ENCODE peak calls at places on chromosomes 11 and 22, in five cellular contexts. One of them, this sample, is unnamed.

GRCh38 chr22:37148742-37149665 is 712 bp downstream of the IL2RB start:
- DNase-seq in kidney epithelial cell: no peak
- DNase-seq in heart left ventricle: no peak
- DNase-seq in HFF-Myc: no peak
- DNase-seq in mucosa of descending colon: no peak
- DNase-seq in this sample: no peak

GRCh38 chr11:2077061-2077802 is 62.0 kb downstream of the IGF2 start:
- DNase-seq in kidney epithelial cell: peak; percentile 53
- DNase-seq in heart left ventricle: no peak
- DNase-seq in HFF-Myc: no peak
- DNase-seq in mucosa of descending colon: no peak
- DNase-seq in this sample: no peak

GRCh38 chr22:23533328-23533762 is 46.7 kb downstream of the IGLL1 start:
- DNase-seq in kidney epithelial cell: no peak
- DNase-seq in heart left ventricle: no peak
- DNase-seq in HFF-Myc: no peak
- DNase-seq in mucosa of descending colon: no peak
- DNase-seq in this sample: no peak

GRCh38 chr22:25410849-25411248 is 153.6 kb upstream of the GRK3 start:
- DNase-seq in kidney epithelial cell: no peak
- DNase-seq in heart left ventricle: no peak
- DNase-seq in HFF-Myc: no peak
- DNase-seq in mucosa of descending colon: no peak
- DNase-seq in this sample: no peak

GRCh38 chr11:65429069-65429681 is 6.6 kb downstream of the NEAT1 start:
- DNase-seq in kidney epithelial cell: no peak
- DNase-seq in heart left ventricle: no peak
- DNase-seq in HFF-Myc: no peak
- DNase-seq in mucosa of descending colon: peak; percentile 50
- DNase-seq in this sample: no peak

GRCh38 chr11:75465701-75466531 is 32.9 kb upstream of the KLHL35 start:
- DNase-seq in kidney epithelial cell: no peak
- DNase-seq in heart left ventricle: no peak
- DNase-seq in HFF-Myc: no peak
- DNase-seq in mucosa of descending colon: no peak
- DNase-seq in this sample: peak; percentile 49

GRCh38 chr22:32950366-32950765 is 107.8 kb downstream of the SYN3 start:
- DNase-seq in kidney epithelial cell: no peak
- DNase-seq in heart left ventricle: no peak
- DNase-seq in HFF-Myc: no peak
- DNase-seq in mucosa of descending colon: no peak
- DNase-seq in this sample: no peak

GRCh38 chr22:17792289-17792688 is 18.0 kb upstream of the BID start:
- DNase-seq in kidney epithelial cell: no peak
- DNase-seq in heart left ventricle: no peak
- DNase-seq in HFF-Myc: no peak
- DNase-seq in mucosa of descending colon: no peak
- DNase-seq in this sample: no peak

GRCh38 chr22:48896766-48897637 is 930.7 kb downstream of the BRD1 start:
- DNase-seq in kidney epithelial cell: no peak
- DNase-seq in heart left ventricle: no peak
- DNase-seq in HFF-Myc: no peak
- DNase-seq in mucosa of descending colon: no peak
- DNase-seq in this sample: no peak

GRCh38 chr11:87463486-87464102 is 425.9 kb downstream of the TMEM135 start:
- DNase-seq in kidney epithelial cell: no peak
- DNase-seq in heart left ventricle: no peak
- DNase-seq in HFF-Myc: no peak
- DNase-seq in mucosa of descending colon: peak; percentile 6
- DNase-seq in this sample: no peak
- TF ChIP-seq CTCF in kidney epithelial cell: peak; percentile 46
- TF ChIP-seq CTCF in heart left ventricle: no peak
- TF ChIP-seq CTCF in HFF-Myc: peak; percentile 30
- TF ChIP-seq CTCF in mucosa of descending colon: no peak
- TF ChIP-seq CTCF in this sample: peak; percentile 59

GRCh38 chr11:8601376-8602133 is 7.5 kb upstream of the STK33 start:
- DNase-seq in kidney epithelial cell: no peak
- DNase-seq in heart left ventricle: no peak
- DNase-seq in HFF-Myc: no peak
- DNase-seq in mucosa of descending colon: no peak
- DNase-seq in this sample: no peak

GRCh38 chr11:8608646-8609045 is 14.6 kb upstream of the STK33 start:
- DNase-seq in kidney epithelial cell: no peak
- DNase-seq in heart left ventricle: no peak
- DNase-seq in HFF-Myc: no peak
- DNase-seq in mucosa of descending colon: no peak
- DNase-seq in this sample: no peak

GRCh38 chr11:8605956-8606355 is 11.9 kb upstream of the STK33 start:
- DNase-seq in kidney epithelial cell: no peak
- DNase-seq in heart left ventricle: no peak
- DNase-seq in HFF-Myc: no peak
- DNase-seq in mucosa of descending colon: no peak
- DNase-seq in this sample: no peak

GRCh38 chr11:8603696-8604077 is 9.7 kb upstream of the STK33 start:
- DNase-seq in kidney epithelial cell: no peak
- DNase-seq in heart left ventricle: no peak
- DNase-seq in HFF-Myc: no peak
- DNase-seq in mucosa of descending colon: no peak
- DNase-seq in this sample: no peak

GRCh38 chr11:8604078-8604723 is 10.2 kb upstream of the STK33 start:
- DNase-seq in kidney epithelial cell: peak; percentile 97
- DNase-seq in heart left ventricle: no peak
- DNase-seq in HFF-Myc: peak; percentile 94
- DNase-seq in mucosa of descending colon: peak; percentile 69
- DNase-seq in this sample: peak; percentile 100
- H3K4me3 ChIP-seq in kidney epithelial cell: no peak overlapping the region
- H3K4me3 ChIP-seq in heart left ventricle: no peak overlapping the region
- H3K4me3 ChIP-seq in HFF-Myc: no peak overlapping the region
- H3K4me3 ChIP-seq in mucosa of descending colon: no peak overlapping the region
- H3K4me3 ChIP-seq in this sample: no peak overlapping the region

DNA sequence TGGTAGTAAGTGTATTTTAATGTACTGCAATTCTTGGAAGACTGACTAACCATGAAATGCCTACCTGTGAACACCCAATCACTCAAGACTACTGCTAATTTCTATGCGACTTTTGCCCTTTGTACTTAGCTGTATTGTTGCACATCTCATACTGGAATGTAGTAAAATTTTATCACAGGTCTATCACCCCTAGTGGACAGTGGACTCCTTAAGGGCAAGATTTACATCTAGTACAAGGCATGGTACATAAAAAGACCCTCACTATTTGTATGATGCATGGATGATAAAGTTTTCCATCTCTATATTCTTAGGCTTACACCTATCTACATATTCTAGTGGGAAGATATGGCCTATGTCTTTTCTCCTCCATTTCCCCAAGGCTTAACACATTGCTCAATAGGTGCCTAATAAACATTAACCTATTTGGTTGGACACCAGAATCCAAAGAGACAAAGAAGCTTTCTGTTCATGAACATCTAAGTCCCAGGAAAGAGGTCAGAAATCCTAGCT is 26.1 kb downstream of the SERGEF start:
- DNase-seq in kidney epithelial cell: no peak
- DNase-seq in heart left ventricle: no peak
- DNase-seq in HFF-Myc: no peak
- DNase-seq in mucosa of descending colon: no peak
- DNase-seq in this sample: no peak
- TF ChIP-seq CTCF in kidney epithelial cell: peak; percentile 26
- TF ChIP-seq CTCF in heart left ventricle: no peak
- TF ChIP-seq CTCF in HFF-Myc: no peak
- TF ChIP-seq CTCF in mucosa of descending colon: no peak
- TF ChIP-seq CTCF in this sample: peak; percentile 27

GRCh38 chr22:38215156-38216038 is 13.6 kb downstream of the MAFF start:
- DNase-seq in kidney epithelial cell: no peak
- DNase-seq in heart left ventricle: no peak
- DNase-seq in HFF-Myc: no peak
- DNase-seq in mucosa of descending colon: no peak
- DNase-seq in this sample: no peak

GRCh38 chr22:38211556-38211955 is 9.8 kb downstream of the MAFF start:
- DNase-seq in kidney epithelial cell: no peak
- DNase-seq in heart left ventricle: no peak
- DNase-seq in HFF-Myc: no peak
- DNase-seq in mucosa of descending colon: no peak
- DNase-seq in this sample: no peak

GRCh38 chr22:38213319-38214247 is 11.8 kb downstream of the MAFF start:
- DNase-seq in kidney epithelial cell: no peak
- DNase-seq in heart left ventricle: no peak
- DNase-seq in HFF-Myc: no peak
- DNase-seq in mucosa of descending colon: no peak
- DNase-seq in this sample: no peak

GRCh38 chr22:38212442-38212841 is 10.6 kb downstream of the MAFF start:
- DNase-seq in kidney epithelial cell: no peak
- DNase-seq in heart left ventricle: no peak
- DNase-seq in HFF-Myc: no peak
- DNase-seq in mucosa of descending colon: no peak
- DNase-seq in this sample: no peak

GRCh38 chr22:38214248-38215056 is 12.7 kb downstream of the MAFF start:
- DNase-seq in kidney epithelial cell: no peak
- DNase-seq in heart left ventricle: peak; percentile 62
- DNase-seq in HFF-Myc: no peak
- DNase-seq in mucosa of descending colon: peak; percentile 77
- DNase-seq in this sample: no peak
- H3K4me3 ChIP-seq in kidney epithelial cell: no peak overlapping the region
- H3K4me3 ChIP-seq in heart left ventricle: no peak overlapping the region
- H3K4me3 ChIP-seq in HFF-Myc: peak overlapping the region; percentile 13
- H3K4me3 ChIP-seq in mucosa of descending colon: no peak overlapping the region
- H3K4me3 ChIP-seq in this sample: peak overlapping the region; percentile 14